ENCODE peak calls at places on chromosomes 12 and 14, in nine cellular contexts. U, I, A, H, V, C, O, L and G are unnamed samples.
A peak's percentile ranks its signal among the peaks of the same experiment; 100 is the strongest.

GRCh38 chr14:95290769-95291440 is 28.8 kb downstream of the CLMN start:
- DNase-seq in V (peak; percentile 95), H (peak; percentile 75), O (no peak), C (no peak), L (no peak), A (no peak), I (no peak), U (no peak), G (no peak)

GRCh38 chr14:89684139-89684538 is 267.1 kb upstream of the FOXN3 start:
- DNase-seq in V (no peak), O (no peak), H (no peak), U (no peak), C (no peak), I (no peak), A (no peak), L (no peak), G (no peak)

GRCh38 chr14:72907886-72908285 is 14.0 kb upstream of the DPF3 start:
- DNase-seq in O (peak; percentile 81), I (no peak), V (no peak), A (no peak), L (no peak), U (no peak), H (no peak), C (no peak), G (no peak)

GRCh38 chr12:117334098-117334497 is 27.3 kb downstream of the NOS1 start:
- DNase-seq in U (no peak), I (no peak), V (no peak), A (no peak), L (no peak), H (peak; percentile 79), C (no peak), O (no peak), G (no peak)

GRCh38 chr14:96363751-96364336 is 518 bp downstream of the GSKIP start:
- DNase-seq in A (no peak), H (peak; percentile 75), I (peak; percentile 38), C (peak; percentile 38), V (peak; percentile 51), L (no peak), U (no peak), O (peak; percentile 57), G (no peak)

GRCh38 chr12:132955094-132955932 is 793 bp downstream of the ZNF605 start:
- DNase-seq in I (no peak), L (peak; percentile 61), H (peak; percentile 78), O (peak; percentile 70), U (no peak), A (peak; percentile 58), V (no peak), C (peak; percentile 8), G (peak; percentile 36)

GRCh38 chr12:55610598-55610997 is 26.1 kb upstream of the OR10P1 start:
- DNase-seq in C (no peak), I (no peak), V (no peak), L (no peak), H (no peak), U (no peak), O (no peak), A (no peak), G (no peak)

GRCh38 chr14:51576112-51576420 is 75.6 kb upstream of the FRMD6 start:
- DNase-seq in C (peak; percentile 8), V (no peak), A (no peak), U (no peak), I (no peak), H (no peak), O (peak; percentile 86), L (no peak), G (no peak)

GRCh38 chr14:83085725-83086124 is 1552.1 kb upstream of the SEL1L start:
- DNase-seq in A (no peak), V (no peak), C (no peak), I (no peak), L (no peak), H (no peak), U (no peak), O (no peak), G (no peak)

GRCh38 chr12:49876070-49876469 is 27.6 kb downstream of the FAIM2 start:
- DNase-seq in I (no peak), L (no peak), A (no peak), C (no peak), V (no peak), H (no peak), U (no peak), O (no peak), G (no peak)

GRCh38 chr14:68843471-68844209 is 50.8 kb upstream of the ZFP36L1 start:
- DNase-seq in L (peak; percentile 86), I (peak; percentile 22), O (peak; percentile 53), U (peak; percentile 56), A (peak; percentile 32), V (peak; percentile 72), H (peak; percentile 91), C (peak; percentile 74), G (no peak)

GRCh38 chr14:104277416-104278213 is 139.2 kb downstream of the KIF26A start:
- DNase-seq in A (no peak), V (no peak), L (no peak), H (no peak), O (no peak), U (peak; percentile 4), I (no peak), C (no peak), G (no peak)

GRCh38 chr12:127429556-127429955 is 837.4 kb upstream of the TMEM132C start:
- DNase-seq in A (no peak), U (no peak), C (no peak), I (no peak), O (peak; percentile 52), V (no peak), L (no peak), H (no peak), G (no peak)

GRCh38 chr12:80040075-80040738 is 59.1 kb upstream of the OTOGL start:
- DNase-seq in C (no peak), L (no peak), V (no peak), I (no peak), O (peak; percentile 92), A (no peak), U (no peak), H (no peak), G (no peak)

GRCh38 chr14:21070083-21070609 is at the start of gene ARHGEF40:
- DNase-seq in I (peak; percentile 13), H (peak; percentile 87), U (peak; percentile 36), C (peak; percentile 38), O (peak; percentile 58), L (no peak), V (peak; percentile 46), A (peak; percentile 67), G (peak; percentile 84)

GRCh38 chr12:16622315-16622714 is 16.4 kb upstream of the LMO3 start:
- DNase-seq in V (no peak), H (no peak), A (no peak), L (no peak), U (no peak), O (no peak), I (no peak), C (no peak), G (no peak)

GRCh38 chr12:754871-755562 is 2.6 kb downstream of the WNK1 start:
- DNase-seq in O (peak; percentile 61), U (no peak), H (peak; percentile 42), I (peak; percentile 64), A (no peak), C (no peak), L (no peak), V (peak; percentile 23), G (peak; percentile 36)

GRCh38 chr14:50087350-50088116 is 28.8 kb downstream of the VCPKMT start:
- DNase-seq in H (no peak), O (no peak), C (no peak), I (peak; percentile 51), L (no peak), A (no peak), V (no peak), U (no peak), G (no peak)